ENCODE peak calls at places on chromosome 17, in eight cellular contexts. H is left ventricle myocardium inferior, G is epithelial cell of esophagus, E is transverse colon, O is fibroblast of the conjunctiva, Z is adipocyte, I is lower leg skin, R is memory B cell. M is an unnamed sample.

GRCh38 chr17:72733619-72734282 is 358.7 kb downstream of the SLC39A11 start:
- DNase-seq in H (no peak), G (no peak), E (no peak), O (no peak), Z (no peak), I (no peak), R (no peak), M (no peak)

GRCh38 chr17:55312852-55313251 is 48.1 kb downstream of the HLF start:
- DNase-seq in H (no peak), G (no peak), E (no peak), O (no peak), Z (no peak), I (no peak), R (no peak), M (no peak)

GRCh38 chr17:2580641-2581040 is 12.8 kb upstream of the PAFAH1B1 start:
- DNase-seq in H (no peak), G (no peak), E (no peak), O (no peak), Z (no peak), I (peak), R (no peak), M (no peak)

GRCh38 chr17:73211745-73212144 is 18.9 kb downstream of the COG1 start:
- DNase-seq in H (no peak), G (no peak), E (no peak), O (no peak), Z (no peak), I (no peak), R (no peak), M (no peak)

GRCh38 chr17:71098071-71098470 is 928.7 kb downstream of the KCNJ2 start:
- DNase-seq in H (no peak), G (no peak), E (no peak), O (no peak), Z (no peak), I (no peak), R (no peak), M (no peak)

GRCh38 chr17:29069526-29070041 is 26.6 kb downstream of the PIPOX start:
- DNase-seq in H (no peak), G (peak), E (no peak), O (no peak), Z (no peak), I (no peak), R (no peak), M (no peak)

GRCh38 chr17:43559161-43559816 is 13.1 kb upstream of the ETV4 start:
- DNase-seq in H (no peak), G (no peak), E (no peak), O (no peak), Z (no peak), I (no peak), R (no peak), M (no peak)

GRCh38 chr17:13500947-13501346 is 100.8 kb downstream of the HS3ST3A1 start:
- DNase-seq in H (no peak), G (no peak), E (no peak), O (no peak), Z (no peak), I (no peak), R (no peak), M (no peak)

GRCh38 chr17:5234645-5235576 is at the start of gene SCIMP:
- DNase-seq in H (peak), G (no peak), E (peak), O (no peak), Z (no peak), I (peak), R (peak), M (no peak)

GRCh38 chr17:47278561-47278960 is 24.9 kb downstream of the ITGB3 start:
- DNase-seq in H (no peak), G (no peak), E (no peak), O (no peak), Z (no peak), I (no peak), R (no peak), M (no peak)

GRCh38 chr17:27244481-27245223 is 49.3 kb upstream of the WSB1 start:
- DNase-seq in H (peak), G (peak), E (peak), O (peak), Z (peak), I (peak), R (no peak), M (no peak)

GRCh38 chr17:83196088-83196765 is 116.8 kb downstream of the METRNL start:
- DNase-seq in H (peak), G (no peak), E (no peak), O (peak), Z (peak), I (no peak), R (no peak), M (no peak)

M was measured in 8988T.